ENCODE peak calls at places on chromosomes 16 and 17, in nine cellular contexts. One of them, this sample, is unnamed.

GRCh38 chr17:72294487-72294893 is 173.7 kb downstream of the SOX9 start:
- DNase-seq in T47D: no peak
- DNase-seq in mesothelial cell of epicardium: no peak
- DNase-seq in BE2C: no peak
- DNase-seq in tibial artery: peak
- DNase-seq in T1000: no peak
- DNase-seq in stimulated activated CD4-positive, alpha-beta T cell treated with anti-CD3 and anti-CD28 coated beads, Interleukin-4, amount 100 ng/mL, for 24 hours: no peak
- DNase-seq in skeletal muscle cell: no peak
- DNase-seq in stimulated activated naive CD8-positive, alpha-beta T cell treated with anti-CD3 and anti-CD28 coated beads, Interleukin-15, amount 100 ng/mL, for 72 hours: no peak
- DNase-seq in this sample: no peak

GRCh38 chr17:79814966-79815835 is 18.3 kb upstream of the CBX8 start:
- DNase-seq in T1000: no peak
- DNase-seq in tibial artery: no peak
- DNase-seq in skeletal muscle cell: no peak
- DNase-seq in T47D: peak
- DNase-seq in mesothelial cell of epicardium: peak
- DNase-seq in stimulated activated CD4-positive, alpha-beta T cell treated with anti-CD3 and anti-CD28 coated beads, Interleukin-4, amount 100 ng/mL, for 24 hours: no peak
- DNase-seq in BE2C: no peak
- DNase-seq in stimulated activated naive CD8-positive, alpha-beta T cell treated with anti-CD3 and anti-CD28 coated beads, Interleukin-15, amount 100 ng/mL, for 72 hours: no peak
- DNase-seq in this sample: no peak

GRCh38 chr17:54537656-54538055 is 363.0 kb upstream of the TOM1L1 start:
- DNase-seq in tibial artery: no peak
- DNase-seq in T1000: no peak
- DNase-seq in stimulated activated CD4-positive, alpha-beta T cell treated with anti-CD3 and anti-CD28 coated beads, Interleukin-4, amount 100 ng/mL, for 24 hours: no peak
- DNase-seq in mesothelial cell of epicardium: no peak
- DNase-seq in BE2C: no peak
- DNase-seq in T47D: no peak
- DNase-seq in stimulated activated naive CD8-positive, alpha-beta T cell treated with anti-CD3 and anti-CD28 coated beads, Interleukin-15, amount 100 ng/mL, for 72 hours: no peak
- DNase-seq in skeletal muscle cell: no peak
- DNase-seq in this sample: no peak

GRCh38 chr17:81253358-81254131 is 14.4 kb downstream of the NDUFAF8 start:
- DNase-seq in skeletal muscle cell: no peak
- DNase-seq in T47D: peak
- DNase-seq in T1000: no peak
- DNase-seq in stimulated activated naive CD8-positive, alpha-beta T cell treated with anti-CD3 and anti-CD28 coated beads, Interleukin-15, amount 100 ng/mL, for 72 hours: peak
- DNase-seq in tibial artery: no peak
- DNase-seq in BE2C: peak
- DNase-seq in stimulated activated CD4-positive, alpha-beta T cell treated with anti-CD3 and anti-CD28 coated beads, Interleukin-4, amount 100 ng/mL, for 24 hours: peak
- DNase-seq in mesothelial cell of epicardium: no peak
- DNase-seq in this sample: peak

GRCh38 chr17:55660171-55660886 is 62.3 kb downstream of the TMEM100 start:
- DNase-seq in T47D: no peak
- DNase-seq in stimulated activated naive CD8-positive, alpha-beta T cell treated with anti-CD3 and anti-CD28 coated beads, Interleukin-15, amount 100 ng/mL, for 72 hours: no peak
- DNase-seq in T1000: no peak
- DNase-seq in mesothelial cell of epicardium: no peak
- DNase-seq in tibial artery: no peak
- DNase-seq in skeletal muscle cell: peak
- DNase-seq in BE2C: no peak
- DNase-seq in stimulated activated CD4-positive, alpha-beta T cell treated with anti-CD3 and anti-CD28 coated beads, Interleukin-4, amount 100 ng/mL, for 24 hours: no peak
- DNase-seq in this sample: no peak

GRCh38 chr17:63961355-63962207 is 11.1 kb downstream of the SCN4A start:
- DNase-seq in skeletal muscle cell: no peak
- DNase-seq in tibial artery: peak
- DNase-seq in stimulated activated naive CD8-positive, alpha-beta T cell treated with anti-CD3 and anti-CD28 coated beads, Interleukin-15, amount 100 ng/mL, for 72 hours: peak
- DNase-seq in BE2C: peak
- DNase-seq in T47D: peak
- DNase-seq in T1000: peak
- DNase-seq in stimulated activated CD4-positive, alpha-beta T cell treated with anti-CD3 and anti-CD28 coated beads, Interleukin-4, amount 100 ng/mL, for 24 hours: peak
- DNase-seq in mesothelial cell of epicardium: peak
- DNase-seq in this sample: peak

GRCh38 chr17:15404116-15404730 is 62.8 kb upstream of the TEKT3 start:
- DNase-seq in skeletal muscle cell: peak
- DNase-seq in T1000: peak
- DNase-seq in T47D: no peak
- DNase-seq in BE2C: peak
- DNase-seq in stimulated activated naive CD8-positive, alpha-beta T cell treated with anti-CD3 and anti-CD28 coated beads, Interleukin-15, amount 100 ng/mL, for 72 hours: no peak
- DNase-seq in tibial artery: no peak
- DNase-seq in stimulated activated CD4-positive, alpha-beta T cell treated with anti-CD3 and anti-CD28 coated beads, Interleukin-4, amount 100 ng/mL, for 24 hours: no peak
- DNase-seq in mesothelial cell of epicardium: no peak
- DNase-seq in this sample: no peak

GRCh38 chr17:58527949-58528348 is 13.5 kb upstream of the MTMR4 start:
- DNase-seq in skeletal muscle cell: no peak
- DNase-seq in T1000: no peak
- DNase-seq in stimulated activated naive CD8-positive, alpha-beta T cell treated with anti-CD3 and anti-CD28 coated beads, Interleukin-15, amount 100 ng/mL, for 72 hours: no peak
- DNase-seq in T47D: no peak
- DNase-seq in tibial artery: no peak
- DNase-seq in BE2C: no peak
- DNase-seq in stimulated activated CD4-positive, alpha-beta T cell treated with anti-CD3 and anti-CD28 coated beads, Interleukin-4, amount 100 ng/mL, for 24 hours: no peak
- DNase-seq in mesothelial cell of epicardium: no peak
- DNase-seq in this sample: no peak

GRCh38 chr16:84390131-84390785 is 21.9 kb downstream of the ATP2C2 start:
- DNase-seq in T1000: no peak
- DNase-seq in tibial artery: no peak
- DNase-seq in stimulated activated CD4-positive, alpha-beta T cell treated with anti-CD3 and anti-CD28 coated beads, Interleukin-4, amount 100 ng/mL, for 24 hours: no peak
- DNase-seq in stimulated activated naive CD8-positive, alpha-beta T cell treated with anti-CD3 and anti-CD28 coated beads, Interleukin-15, amount 100 ng/mL, for 72 hours: no peak
- DNase-seq in BE2C: no peak
- DNase-seq in skeletal muscle cell: no peak
- DNase-seq in T47D: no peak
- DNase-seq in mesothelial cell of epicardium: no peak
- DNase-seq in this sample: no peak

GRCh38 chr16:411576-412265 is 10.0 kb downstream of the DECR2 start:
- DNase-seq in T1000: no peak
- DNase-seq in T47D: no peak
- DNase-seq in BE2C: no peak
- DNase-seq in stimulated activated CD4-positive, alpha-beta T cell treated with anti-CD3 and anti-CD28 coated beads, Interleukin-4, amount 100 ng/mL, for 24 hours: no peak
- DNase-seq in tibial artery: no peak
- DNase-seq in stimulated activated naive CD8-positive, alpha-beta T cell treated with anti-CD3 and anti-CD28 coated beads, Interleukin-15, amount 100 ng/mL, for 72 hours: no peak
- DNase-seq in mesothelial cell of epicardium: no peak
- DNase-seq in skeletal muscle cell: no peak
- DNase-seq in this sample: no peak

GRCh38 chr17:82942166-82943130 is 102.6 kb upstream of the ZNF750 start:
- DNase-seq in T1000: no peak
- DNase-seq in tibial artery: no peak
- DNase-seq in T47D: no peak
- DNase-seq in stimulated activated naive CD8-positive, alpha-beta T cell treated with anti-CD3 and anti-CD28 coated beads, Interleukin-15, amount 100 ng/mL, for 72 hours: no peak
- DNase-seq in BE2C: peak
- DNase-seq in mesothelial cell of epicardium: no peak
- DNase-seq in stimulated activated CD4-positive, alpha-beta T cell treated with anti-CD3 and anti-CD28 coated beads, Interleukin-4, amount 100 ng/mL, for 24 hours: no peak
- DNase-seq in skeletal muscle cell: no peak
- DNase-seq in this sample: no peak

GRCh38 chr16:11205754-11206459 is 50.1 kb downstream of the SOCS1 start:
- DNase-seq in T47D: no peak
- DNase-seq in stimulated activated naive CD8-positive, alpha-beta T cell treated with anti-CD3 and anti-CD28 coated beads, Interleukin-15, amount 100 ng/mL, for 72 hours: no peak
- DNase-seq in tibial artery: no peak
- DNase-seq in skeletal muscle cell: no peak
- DNase-seq in mesothelial cell of epicardium: no peak
- DNase-seq in BE2C: no peak
- DNase-seq in T1000: no peak
- DNase-seq in stimulated activated CD4-positive, alpha-beta T cell treated with anti-CD3 and anti-CD28 coated beads, Interleukin-4, amount 100 ng/mL, for 24 hours: no peak
- DNase-seq in this sample: peak